ENCODE peak calls at places on chromosomes 7 and 10, in four cellular contexts. T is activated naive CD4-positive, alpha-beta T cell treated with anti-CD3 and anti-CD28 coated beads for 36 hours; V is GM04504; I is left colon. X is an unnamed sample.

GRCh38 chr7:24718431-24718831 is 38.8 kb downstream of the GSDME start:
- DNase-seq in T (no peak), V (no peak), I (no peak), X (no peak)

GRCh38 chr10:92239185-92239599 is 51.7 kb downstream of the CPEB3 start:
- DNase-seq in T (no peak), V (peak), I (no peak), X (no peak)

GRCh38 chr7:33237034-33237433 is 107.7 kb downstream of the BBS9 start:
- DNase-seq in T (no peak), V (no peak), I (no peak), X (no peak)

GRCh38 chr7:88664630-88665233 is 94.8 kb upstream of the ZNF804B start:
- DNase-seq in T (no peak), V (no peak), I (no peak), X (no peak)

GRCh38 chr10:68560201-68560915 is at the start of gene TET1:
- DNase-seq in T (peak), V (no peak), I (peak), X (no peak)

GRCh38 chr10:18681971-18682403 is 22.8 kb downstream of the ARL5B start:
- DNase-seq in T (no peak), V (no peak), I (no peak), X (no peak)

GRCh38 chr10:89301721-89302445 is at the start of gene IFIT2:
- DNase-seq in T (peak), V (peak), I (peak), X (peak)

GRCh38 chr7:4073052-4073451 is 609.0 kb upstream of the FOXK1 start:
- DNase-seq in T (no peak), V (no peak), I (no peak), X (no peak)

GRCh38 chr10:71835671-71836593 is 15.1 kb downstream of the PSAP start:
- DNase-seq in T (no peak), V (peak), I (peak), X (no peak)

GRCh38 chr7:134083766-134084487 is 43.2 kb upstream of the LRGUK start:
- DNase-seq in T (no peak), V (peak), I (no peak), X (no peak)

GRCh38 chr10:43225787-43226153 is 41.1 kb downstream of the RASGEF1A start:
- DNase-seq in T (peak), V (no peak), I (peak), X (peak)

GRCh38 chr7:140726304-140726703 is 29.8 kb downstream of the NDUFB2 start:
- DNase-seq in T (no peak), V (no peak), I (no peak), X (no peak)